ENCODE peak calls at places on chromosomes 1 and 21, in seven cellular contexts. M is fibroblast of lung; R is pancreas; P is aorta; H is effector memory CD4-positive, alpha-beta T cell; A is MM.1S; L is lung. V is an unnamed sample.

GRCh38 chr21:14866859-14867560 is 197.8 kb downstream of the NRIP1 start:
- DNase-seq in R (no peak), M (no peak), A (no peak), P (no peak), L (no peak), H (no peak), V (no peak)

GRCh38 chr1:36737767-36738166 is 255.1 kb upstream of the CSF3R start:
- DNase-seq in L (no peak), M (no peak), P (peak; percentile 31), H (no peak), A (no peak), R (no peak), V (no peak)

GRCh38 chr1:8590696-8591351 is 226.6 kb downstream of the RERE start:
- DNase-seq in P (no peak), A (peak; percentile 63), R (no peak), M (no peak), H (no peak), L (no peak), V (no peak)

GRCh38 chr1:149942207-149942606 is 5.5 kb upstream of the MTMR11 start:
- DNase-seq in P (no peak), H (no peak), A (no peak), L (no peak), M (peak; percentile 29), R (no peak), V (no peak)

GRCh38 chr1:157112186-157112867 is 12.7 kb upstream of the ETV3L start:
- DNase-seq in A (no peak), H (no peak), M (no peak), L (no peak), R (no peak), P (no peak), V (no peak)

GRCh38 chr1:165075725-165076370 is 280.7 kb downstream of the LMX1A start:
- DNase-seq in R (no peak), L (no peak), M (peak; percentile 10), A (peak; percentile 42), P (no peak), H (no peak), V (no peak)

GRCh38 chr1:151944110-151944858 is 35.0 kb upstream of the THEM4 start:
- DNase-seq in A (no peak), M (no peak), H (no peak), R (no peak), L (no peak), P (no peak), V (no peak)

GRCh38 chr1:160486453-160486852 is 36.6 kb downstream of the SLAMF6 start:
- DNase-seq in P (no peak), L (no peak), M (no peak), R (no peak), A (no peak), H (no peak), V (no peak)

GRCh38 chr1:113223546-113223945 is 150.5 kb downstream of the LRIG2 start:
- DNase-seq in M (peak; percentile 21), A (no peak), R (no peak), P (no peak), L (no peak), H (no peak), V (no peak)

GRCh38 chr1:48870596-48870995 is 93.9 kb upstream of the BEND5 start:
- DNase-seq in L (no peak), A (peak; percentile 36), R (no peak), P (no peak), H (no peak), M (no peak), V (no peak)

GRCh38 chr1:159229486-159229885 is 24.8 kb downstream of the ACKR1 start:
- DNase-seq in R (no peak), A (no peak), M (no peak), H (no peak), P (no peak), L (no peak), V (no peak)

GRCh38 chr1:86926886-86927285 is 12.5 kb downstream of the HS2ST1 start:
- DNase-seq in M (no peak), L (no peak), P (no peak), R (no peak), H (no peak), A (no peak), V (no peak)

GRCh38 chr1:66353207-66353606 is 180.7 kb upstream of the SGIP1 start:
- DNase-seq in M (no peak), H (no peak), A (no peak), L (no peak), P (no peak), R (no peak), V (no peak)

GRCh38 chr21:40902299-40902698 is 55.3 kb upstream of the DSCAM start:
- DNase-seq in L (no peak), H (no peak), M (no peak), A (no peak), P (no peak), R (peak; percentile 7), V (no peak)

GRCh38 chr1:150976879-150977694 is 2.5 kb upstream of the CERS2 start:
- DNase-seq in M (no peak), R (peak; percentile 49), H (peak; percentile 66), P (peak; percentile 95), L (peak; percentile 91), A (peak; percentile 86), V (peak; percentile 33)

GRCh38 chr21:35266546-35266945 is 217.4 kb upstream of the RUNX1 start:
- DNase-seq in R (no peak), M (peak; percentile 47), L (no peak), A (no peak), P (no peak), H (no peak), V (no peak)

GRCh38 chr1:89001510-89001909 is 9.1 kb upstream of the KYAT3 start:
- DNase-seq in M (peak; percentile 37), H (no peak), L (no peak), P (no peak), R (no peak), A (peak; percentile 42), V (no peak)

GRCh38 chr1:66623812-66624211 is 89.9 kb downstream of the SGIP1 start:
- DNase-seq in R (no peak), P (no peak), H (no peak), L (no peak), M (peak; percentile 89), A (no peak), V (no peak)

GRCh38 chr1:201326710-201327109 is 43.4 kb downstream of the PKP1 start:
- DNase-seq in M (no peak), R (no peak), A (no peak), P (peak; percentile 35), L (no peak), H (no peak), V (no peak)
- H3K36me3 ChIP-seq in M (no peaks in the 10 kb centered on the region), R (no peaks in the 10 kb centered on the region), A (no peaks in the 10 kb centered on the region), P (no peaks in the 10 kb centered on the region), L (no peaks in the 10 kb centered on the region), H (no peaks in the 10 kb centered on the region), V (no peaks in the 10 kb centered on the region)

GRCh38 chr1:243227596-243227995 is 27.5 kb downstream of the CEP170 start:
- DNase-seq in P (no peak), R (no peak), A (no peak), M (no peak), H (no peak), L (no peak), V (no peak)
- H3K36me3 ChIP-seq in P (no peaks in the 10 kb centered on the region), R (no peaks in the 10 kb centered on the region), A (no peaks in the 10 kb centered on the region), M (no peaks in the 10 kb centered on the region), H (peaks cover 3% of the 10 kb centered on the region), L (peaks cover 11% of the 10 kb centered on the region), V (no peaks in the 10 kb centered on the region)

GRCh38 chr21:43693981-43694380 is 24.9 kb upstream of the PDXK start:
- DNase-seq in H (no peak), L (no peak), M (no peak), R (no peak), A (no peak), P (no peak), V (no peak)

GRCh38 chr21:43691801-43692200 is 27.1 kb upstream of the PDXK start:
- DNase-seq in R (no peak), P (no peak), H (no peak), M (no peak), A (no peak), L (no peak), V (no peak)

GRCh38 chr21:43694437-43695079 is 24.4 kb upstream of the PDXK start:
- DNase-seq in P (no peak), M (no peak), A (no peak), L (no peak), R (no peak), H (no peak), V (no peak)

GRCh38 chr21:43691086-43691795 is 27.7 kb upstream of the PDXK start:
- DNase-seq in R (no peak), L (no peak), A (no peak), H (no peak), P (no peak), M (no peak), V (no peak)

GRCh38 chr21:43692949-43693348 is 26.0 kb upstream of the PDXK start:
- DNase-seq in P (peak; percentile 31), L (no peak), M (no peak), R (no peak), H (no peak), A (no peak), V (no peak)
- H3K36me3 ChIP-seq in P (no peaks in the 10 kb centered on the region), L (peaks cover 17% of the 10 kb centered on the region), M (peaks cover 18% of the 10 kb centered on the region), R (peaks cover 20% of the 10 kb centered on the region), H (peaks cover 76% of the 10 kb centered on the region), A (peaks cover 9% of the 10 kb centered on the region), V (peaks cover 38% of the 10 kb centered on the region)

GRCh38 chr1:207514890-207515289 is 18.9 kb downstream of the CR1 start:
- DNase-seq in M (no peak), A (peak; percentile 18), R (no peak), L (no peak), P (no peak), H (no peak), V (no peak)

GRCh38 chr1:207520946-207521345 is 25.0 kb downstream of the CR1 start:
- DNase-seq in H (no peak), M (no peak), A (no peak), R (no peak), L (no peak), P (no peak), V (no peak)

GRCh38 chr1:207518608-207519239 is 22.8 kb downstream of the CR1 start:
- DNase-seq in A (no peak), M (no peak), P (no peak), L (no peak), H (no peak), R (no peak), V (no peak)

GRCh38 chr1:207516729-207517128 is 20.8 kb downstream of the CR1 start:
- DNase-seq in R (no peak), M (no peak), P (no peak), L (no peak), H (no peak), A (no peak), V (no peak)

DNA sequence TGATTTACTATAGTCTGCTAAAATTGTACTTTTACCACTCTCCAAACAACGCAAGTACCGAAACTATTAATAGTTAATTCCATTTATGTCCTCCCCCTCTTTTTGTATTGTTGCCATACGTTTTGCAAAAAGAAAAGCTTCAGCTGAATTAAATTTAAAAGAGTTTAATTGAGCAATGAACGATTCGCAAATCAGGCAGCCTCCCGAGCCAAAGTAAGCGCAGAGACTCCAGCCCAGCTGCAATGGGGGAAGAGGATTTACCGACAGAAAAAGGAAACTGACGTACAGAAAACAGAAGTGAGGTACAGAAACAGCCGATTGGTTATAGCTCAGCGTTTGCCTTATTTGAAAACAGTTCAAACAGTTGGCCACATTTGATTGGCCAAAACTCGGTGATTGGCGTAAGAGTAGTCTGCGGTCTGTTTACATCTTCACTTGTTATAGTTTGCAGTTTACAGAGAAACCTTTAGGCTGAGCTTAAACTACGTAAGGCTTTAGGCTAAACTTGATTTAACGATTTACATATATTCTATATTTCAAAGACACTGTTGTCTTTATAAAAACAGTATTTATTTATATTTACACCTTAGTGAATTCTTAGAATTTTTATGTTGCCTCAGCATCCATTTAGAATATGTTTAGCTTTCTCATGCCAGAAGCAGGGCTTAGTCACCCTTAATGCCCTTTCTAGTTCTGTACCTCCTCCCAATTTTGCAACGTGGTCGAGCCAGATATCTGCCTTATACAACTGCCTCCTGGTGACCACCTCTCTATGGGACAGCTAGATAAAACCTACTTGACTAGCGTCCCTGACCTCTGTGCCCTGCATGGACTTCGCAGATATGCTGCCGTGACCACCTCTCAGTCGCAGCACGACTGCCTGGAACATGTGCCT is 23.8 kb downstream of the CR1 start:
- DNase-seq in P (no peak), L (no peak), H (no peak), R (no peak), A (no peak), M (no peak), V (no peak)
- H3K36me3 ChIP-seq in P (no peaks in the 10 kb centered on the region), L (no peaks in the 10 kb centered on the region), H (no peaks in the 10 kb centered on the region), R (no peaks in the 10 kb centered on the region), A (no peaks in the 10 kb centered on the region), M (no peaks in the 10 kb centered on the region), V (no peaks in the 10 kb centered on the region)